ENCODE peak calls at places on chromosome 11, in ten cellular contexts. One of them, this sample, is unnamed.

GRCh38 chr11:111393096-111393495 is 14.0 kb upstream of the POU2AF1 start:
- DNase-seq in fibroblast of mammary gland: peak
- DNase-seq in mesothelial cell of epicardium: no peak
- DNase-seq in pancreas: no peak
- DNase-seq in adrenal gland: no peak
- DNase-seq in GM13976: no peak
- DNase-seq in HFFc6: peak
- DNase-seq in uterus: no peak
- DNase-seq in lower leg skin: no peak
- DNase-seq in cardiac fibroblast: no peak
- DNase-seq in this sample: no peak

GRCh38 chr11:18936002-18936673 is 3.1 kb downstream of the MRGPRX1 start:
- DNase-seq in fibroblast of mammary gland: no peak
- DNase-seq in mesothelial cell of epicardium: no peak
- DNase-seq in pancreas: no peak
- DNase-seq in adrenal gland: no peak
- DNase-seq in GM13976: no peak
- DNase-seq in HFFc6: no peak
- DNase-seq in uterus: no peak
- DNase-seq in lower leg skin: no peak
- DNase-seq in cardiac fibroblast: no peak
- DNase-seq in this sample: no peak

GRCh38 chr11:119590651-119591308 is 138.2 kb downstream of the NECTIN1 start:
- DNase-seq in fibroblast of mammary gland: peak
- DNase-seq in mesothelial cell of epicardium: no peak
- DNase-seq in pancreas: no peak
- DNase-seq in adrenal gland: no peak
- DNase-seq in GM13976: no peak
- DNase-seq in HFFc6: no peak
- DNase-seq in uterus: no peak
- DNase-seq in lower leg skin: peak
- DNase-seq in cardiac fibroblast: no peak
- DNase-seq in this sample: no peak

GRCh38 chr11:131511794-131512193 is 141.4 kb downstream of the NTM start:
- DNase-seq in fibroblast of mammary gland: peak
- DNase-seq in mesothelial cell of epicardium: no peak
- DNase-seq in pancreas: peak
- DNase-seq in adrenal gland: peak
- DNase-seq in GM13976: peak
- DNase-seq in HFFc6: no peak
- DNase-seq in uterus: no peak
- DNase-seq in lower leg skin: no peak
- DNase-seq in cardiac fibroblast: no peak
- DNase-seq in this sample: peak

GRCh38 chr11:37500425-37500824 is 902.4 kb upstream of the RAG2 start:
- DNase-seq in fibroblast of mammary gland: no peak
- DNase-seq in mesothelial cell of epicardium: no peak
- DNase-seq in pancreas: no peak
- DNase-seq in adrenal gland: no peak
- DNase-seq in GM13976: no peak
- DNase-seq in HFFc6: peak
- DNase-seq in uterus: no peak
- DNase-seq in lower leg skin: no peak
- DNase-seq in cardiac fibroblast: no peak
- DNase-seq in this sample: no peak

GRCh38 chr11:67276821-67277230 is 10.6 kb downstream of the GRK2 start:
- DNase-seq in fibroblast of mammary gland: peak
- DNase-seq in mesothelial cell of epicardium: no peak
- DNase-seq in pancreas: no peak
- DNase-seq in adrenal gland: no peak
- DNase-seq in GM13976: peak
- DNase-seq in HFFc6: peak
- DNase-seq in uterus: peak
- DNase-seq in lower leg skin: no peak
- DNase-seq in cardiac fibroblast: peak
- DNase-seq in this sample: peak

GRCh38 chr11:2991477-2992233 is 474 bp downstream of the NAP1L4 start:
- DNase-seq in fibroblast of mammary gland: peak
- DNase-seq in mesothelial cell of epicardium: no peak
- DNase-seq in pancreas: no peak
- DNase-seq in adrenal gland: peak
- DNase-seq in GM13976: no peak
- DNase-seq in HFFc6: peak
- DNase-seq in uterus: peak
- DNase-seq in lower leg skin: no peak
- DNase-seq in cardiac fibroblast: peak
- DNase-seq in this sample: peak

GRCh38 chr11:44631831-44632230 is 66.4 kb downstream of the CD82 start:
- DNase-seq in fibroblast of mammary gland: no peak
- DNase-seq in mesothelial cell of epicardium: no peak
- DNase-seq in pancreas: no peak
- DNase-seq in adrenal gland: no peak
- DNase-seq in GM13976: peak
- DNase-seq in HFFc6: no peak
- DNase-seq in uterus: no peak
- DNase-seq in lower leg skin: peak
- DNase-seq in cardiac fibroblast: no peak
- DNase-seq in this sample: no peak

GRCh38 chr11:117597083-117597482 is 199.9 kb downstream of the DSCAML1 start:
- DNase-seq in fibroblast of mammary gland: peak
- DNase-seq in mesothelial cell of epicardium: peak
- DNase-seq in pancreas: no peak
- DNase-seq in adrenal gland: peak
- DNase-seq in GM13976: peak
- DNase-seq in HFFc6: peak
- DNase-seq in uterus: no peak
- DNase-seq in lower leg skin: no peak
- DNase-seq in cardiac fibroblast: peak
- DNase-seq in this sample: peak

GRCh38 chr11:64868904-64869570 is 9.4 kb downstream of the EHD1 start:
- DNase-seq in fibroblast of mammary gland: peak
- DNase-seq in mesothelial cell of epicardium: no peak
- DNase-seq in pancreas: no peak
- DNase-seq in adrenal gland: no peak
- DNase-seq in GM13976: peak
- DNase-seq in HFFc6: peak
- DNase-seq in uterus: peak
- DNase-seq in lower leg skin: no peak
- DNase-seq in cardiac fibroblast: peak
- DNase-seq in this sample: no peak

GRCh38 chr11:91435694-91436375 is 788.8 kb upstream of the FAT3 start:
- DNase-seq in fibroblast of mammary gland: no peak
- DNase-seq in mesothelial cell of epicardium: no peak
- DNase-seq in pancreas: no peak
- DNase-seq in adrenal gland: no peak
- DNase-seq in GM13976: no peak
- DNase-seq in HFFc6: no peak
- DNase-seq in uterus: no peak
- DNase-seq in lower leg skin: no peak
- DNase-seq in cardiac fibroblast: no peak
- DNase-seq in this sample: no peak

GRCh38 chr11:1156506-1157340 is 1.0 kb upstream of the MUC5AC start:
- DNase-seq in fibroblast of mammary gland: no peak
- DNase-seq in mesothelial cell of epicardium: no peak
- DNase-seq in pancreas: no peak
- DNase-seq in adrenal gland: no peak
- DNase-seq in GM13976: peak
- DNase-seq in HFFc6: no peak
- DNase-seq in uterus: no peak
- DNase-seq in lower leg skin: no peak
- DNase-seq in cardiac fibroblast: no peak
- DNase-seq in this sample: no peak

GRCh38 chr11:60862171-60862570 is 5.2 kb upstream of the ZP1 start:
- DNase-seq in fibroblast of mammary gland: no peak
- DNase-seq in mesothelial cell of epicardium: no peak
- DNase-seq in pancreas: no peak
- DNase-seq in adrenal gland: no peak
- DNase-seq in GM13976: no peak
- DNase-seq in HFFc6: no peak
- DNase-seq in uterus: no peak
- DNase-seq in lower leg skin: no peak
- DNase-seq in cardiac fibroblast: no peak
- DNase-seq in this sample: no peak

DNA sequence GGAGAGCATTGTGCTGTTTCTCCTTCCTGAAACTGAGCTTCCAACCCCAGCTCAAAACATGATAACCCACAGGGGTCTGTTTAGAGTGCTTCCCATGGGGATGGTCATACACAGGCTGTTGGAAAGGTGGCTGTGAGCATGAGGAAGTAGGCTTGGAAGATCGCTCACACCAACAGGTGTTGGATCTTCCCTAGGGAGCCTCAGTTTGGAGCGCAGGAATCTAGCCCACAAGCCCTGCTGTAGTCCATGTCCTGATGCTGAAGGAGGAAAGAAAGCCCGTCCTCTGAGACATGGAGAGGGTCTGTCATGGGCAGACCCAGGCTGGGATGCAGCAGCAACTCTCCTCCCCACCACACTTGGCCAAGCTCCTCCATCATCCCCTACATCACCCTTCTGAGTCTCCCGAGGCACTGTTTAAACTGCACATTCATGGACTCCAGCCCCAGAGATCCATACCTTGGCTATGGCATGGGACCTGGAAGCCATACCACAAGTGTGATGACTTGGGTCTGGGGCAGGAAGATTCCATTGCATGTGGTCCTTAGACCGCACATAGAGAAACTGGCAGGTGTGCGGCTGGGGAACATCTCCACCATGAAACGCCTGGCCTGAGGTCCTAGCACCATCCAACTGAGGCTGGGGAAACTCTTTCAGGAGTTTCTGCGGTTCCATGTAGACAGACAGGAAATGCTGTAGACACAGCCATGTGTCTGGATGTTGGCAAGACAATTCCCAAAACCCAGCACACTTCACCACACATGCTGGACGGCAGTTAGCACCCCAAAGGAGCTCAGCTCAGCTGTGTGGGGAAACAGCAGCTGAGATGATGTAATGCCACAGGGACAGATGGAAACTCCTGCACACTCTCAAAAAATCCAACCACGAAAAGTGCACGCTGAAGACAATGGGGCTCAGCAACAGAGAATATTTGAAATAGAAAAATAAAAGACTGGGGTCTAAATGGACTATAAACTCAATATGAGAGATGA is 27.6 kb upstream of the TTC12 start:
- DNase-seq in fibroblast of mammary gland: peak
- DNase-seq in mesothelial cell of epicardium: no peak
- DNase-seq in pancreas: no peak
- DNase-seq in adrenal gland: no peak
- DNase-seq in GM13976: no peak
- DNase-seq in HFFc6: no peak
- DNase-seq in uterus: no peak
- DNase-seq in lower leg skin: no peak
- DNase-seq in cardiac fibroblast: peak
- DNase-seq in this sample: no peak
- TF ChIP-seq CTCF in fibroblast of mammary gland: no peak
- TF ChIP-seq CTCF in mesothelial cell of epicardium: no peak
- TF ChIP-seq CTCF in pancreas: no peak
- TF ChIP-seq CTCF in adrenal gland: no peak
- TF ChIP-seq CTCF in GM13976: no peak
- TF ChIP-seq CTCF in HFFc6: no peak
- TF ChIP-seq CTCF in uterus: no peak
- TF ChIP-seq CTCF in lower leg skin: no peak
- TF ChIP-seq CTCF in cardiac fibroblast: no peak
- TF ChIP-seq CTCF in this sample: no peak

DNA sequence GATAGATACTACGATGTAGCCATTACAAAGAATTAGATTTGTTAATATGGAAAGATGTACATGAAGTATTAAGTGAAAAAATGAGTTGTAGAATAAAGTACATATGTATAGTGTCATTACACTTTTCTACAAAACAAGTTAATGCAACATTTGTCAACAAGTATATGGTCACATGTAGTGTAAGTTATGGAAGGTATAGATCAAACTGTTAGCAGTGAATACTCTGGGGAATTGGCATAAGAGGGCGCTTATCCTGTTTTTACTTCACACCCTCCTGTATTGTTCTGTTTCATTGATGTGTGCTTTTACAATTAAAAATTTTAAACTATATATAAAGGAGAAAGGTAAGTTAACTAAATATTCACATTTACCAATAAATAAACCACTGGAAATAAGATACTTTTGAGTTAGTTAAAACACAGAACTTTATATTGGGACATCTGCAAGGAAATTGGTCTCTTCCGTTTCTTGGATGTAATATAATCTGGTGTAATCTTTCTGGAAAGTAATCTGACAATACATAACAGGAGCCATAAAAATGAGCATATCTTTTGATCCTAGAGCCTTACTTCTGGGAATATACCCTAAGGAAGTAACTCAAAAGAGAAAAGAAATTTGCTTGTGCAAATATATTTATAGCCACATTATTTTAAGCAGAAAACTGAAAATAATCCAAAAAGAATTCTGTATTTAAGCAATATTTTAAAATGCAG is 34.5 kb downstream of the CSTPP1 start:
- DNase-seq in fibroblast of mammary gland: no peak
- DNase-seq in mesothelial cell of epicardium: no peak
- DNase-seq in pancreas: no peak
- DNase-seq in adrenal gland: no peak
- DNase-seq in GM13976: no peak
- DNase-seq in HFFc6: no peak
- DNase-seq in uterus: no peak
- DNase-seq in lower leg skin: no peak
- DNase-seq in cardiac fibroblast: no peak
- DNase-seq in this sample: no peak
- TF ChIP-seq CTCF in fibroblast of mammary gland: no peak
- TF ChIP-seq CTCF in mesothelial cell of epicardium: no peak
- TF ChIP-seq CTCF in pancreas: no peak
- TF ChIP-seq CTCF in adrenal gland: no peak
- TF ChIP-seq CTCF in GM13976: no peak
- TF ChIP-seq CTCF in HFFc6: no peak
- TF ChIP-seq CTCF in uterus: no peak
- TF ChIP-seq CTCF in lower leg skin: no peak
- TF ChIP-seq CTCF in cardiac fibroblast: no peak
- TF ChIP-seq CTCF in this sample: no peak

GRCh38 chr11:134978388-134979088 is 566.5 kb upstream of the B3GAT1 start:
- DNase-seq in fibroblast of mammary gland: no peak
- DNase-seq in mesothelial cell of epicardium: no peak
- DNase-seq in pancreas: no peak
- DNase-seq in adrenal gland: no peak
- DNase-seq in GM13976: no peak
- DNase-seq in HFFc6: no peak
- DNase-seq in uterus: no peak
- DNase-seq in lower leg skin: no peak
- DNase-seq in cardiac fibroblast: no peak
- DNase-seq in this sample: peak
- TF ChIP-seq CTCF in fibroblast of mammary gland: no peak
- TF ChIP-seq CTCF in mesothelial cell of epicardium: no peak
- TF ChIP-seq CTCF in pancreas: no peak
- TF ChIP-seq CTCF in adrenal gland: no peak
- TF ChIP-seq CTCF in GM13976: no peak
- TF ChIP-seq CTCF in HFFc6: no peak
- TF ChIP-seq CTCF in uterus: no peak
- TF ChIP-seq CTCF in lower leg skin: no peak
- TF ChIP-seq CTCF in cardiac fibroblast: no peak
- TF ChIP-seq CTCF in this sample: no peak

GRCh38 chr11:65871811-65872548 is 620 bp downstream of the EFEMP2 start:
- DNase-seq in fibroblast of mammary gland: no peak
- DNase-seq in mesothelial cell of epicardium: no peak
- DNase-seq in pancreas: no peak
- DNase-seq in adrenal gland: no peak
- DNase-seq in GM13976: no peak
- DNase-seq in HFFc6: peak
- DNase-seq in uterus: no peak
- DNase-seq in lower leg skin: no peak
- DNase-seq in cardiac fibroblast: peak
- DNase-seq in this sample: no peak
- TF ChIP-seq CTCF in fibroblast of mammary gland: peak
- TF ChIP-seq CTCF in mesothelial cell of epicardium: no peak
- TF ChIP-seq CTCF in pancreas: no peak
- TF ChIP-seq CTCF in adrenal gland: no peak
- TF ChIP-seq CTCF in GM13976: no peak
- TF ChIP-seq CTCF in HFFc6: peak
- TF ChIP-seq CTCF in uterus: no peak
- TF ChIP-seq CTCF in lower leg skin: no peak
- TF ChIP-seq CTCF in cardiac fibroblast: peak
- TF ChIP-seq CTCF in this sample: no peak